ENCODE peak calls at places on chromosomes 12 and 14, in five cellular contexts. Y is Caco-2; G is CD8-positive, alpha-beta T cell; Q is RWPE1; I is neural progenitor cell. T is an unnamed sample.

GRCh38 chr12:5556033-5556614 is 124.2 kb downstream of the NTF3 start:
- DNase-seq in Q (no peak), Y (peak), I (no peak), G (no peak), T (peak)

GRCh38 chr12:115223322-115223721 is 539.3 kb upstream of the TBX3 start:
- DNase-seq in G (no peak), I (no peak), Y (no peak), Q (peak), T (no peak)

GRCh38 chr12:121811434-121812319 is 7.9 kb downstream of the SETD1B start:
- DNase-seq in Q (no peak), I (peak), Y (peak), G (peak), T (peak)

GRCh38 chr12:114041136-114041535 is 75.0 kb upstream of the RBM19 start:
- DNase-seq in I (no peak), G (no peak), Y (no peak), Q (no peak), T (no peak)

GRCh38 chr12:125004621-125005020 is 11.2 kb downstream of the BRI3BP start:
- DNase-seq in G (no peak), I (no peak), Y (no peak), Q (no peak), T (no peak)

GRCh38 chr12:128298091-128298490 is 31.1 kb downstream of the TMEM132C start:
- DNase-seq in Q (no peak), G (no peak), I (peak), Y (no peak), T (peak)

GRCh38 chr14:40684328-40684727 is 922.3 kb upstream of the LRFN5 start:
- DNase-seq in I (no peak), Q (no peak), Y (no peak), G (no peak), T (no peak)

GRCh38 chr14:63039800-63040380 is 5.4 kb downstream of the KCNH5 start:
- DNase-seq in G (no peak), I (peak), Q (peak), Y (peak), T (no peak)

GRCh38 chr12:131620520-131620919 is 90.4 kb upstream of the SFSWAP start:
- DNase-seq in I (no peak), Q (no peak), G (no peak), Y (no peak), T (peak)

GRCh38 chr14:37791384-37792036 is 196.1 kb downstream of the TTC6 start:
- DNase-seq in I (no peak), Y (no peak), G (no peak), Q (no peak), T (no peak)

GRCh38 chr12:22409071-22409951 is 74.8 kb upstream of the ST8SIA1 start:
- DNase-seq in Y (no peak), I (no peak), Q (no peak), G (peak), T (no peak)

GRCh38 chr12:94553130-94553519 is 93.5 kb upstream of the CEP83 start:
- DNase-seq in Y (no peak), G (no peak), I (no peak), Q (peak), T (no peak)

GRCh38 chr14:56125772-56126411 is 7.7 kb downstream of the PELI2 start:
- DNase-seq in Y (no peak), Q (no peak), G (no peak), I (no peak), T (no peak)

GRCh38 chr14:69539631-69540410 is 34.9 kb downstream of the CCDC177 start:
- DNase-seq in I (no peak), G (no peak), Q (no peak), Y (no peak), T (no peak)

GRCh38 chr14:61475316-61475715 is 153.9 kb downstream of the PRKCH start:
- DNase-seq in Q (peak), I (peak), G (no peak), Y (peak), T (no peak)

GRCh38 chr14:34081576-34082136 is 130.8 kb upstream of the EGLN3 start:
- DNase-seq in G (no peak), Y (peak), I (no peak), Q (peak), T (no peak)

GRCh38 chr14:64774272-64774671 is 70.0 kb downstream of the PLEKHG3 start:
- DNase-seq in Y (no peak), Q (no peak), I (no peak), G (no peak), T (no peak)
- TF ChIP-seq CTCF in Y (no peak), Q (no peak), I (no peak), G (no peak), T (no peak)

DNA sequence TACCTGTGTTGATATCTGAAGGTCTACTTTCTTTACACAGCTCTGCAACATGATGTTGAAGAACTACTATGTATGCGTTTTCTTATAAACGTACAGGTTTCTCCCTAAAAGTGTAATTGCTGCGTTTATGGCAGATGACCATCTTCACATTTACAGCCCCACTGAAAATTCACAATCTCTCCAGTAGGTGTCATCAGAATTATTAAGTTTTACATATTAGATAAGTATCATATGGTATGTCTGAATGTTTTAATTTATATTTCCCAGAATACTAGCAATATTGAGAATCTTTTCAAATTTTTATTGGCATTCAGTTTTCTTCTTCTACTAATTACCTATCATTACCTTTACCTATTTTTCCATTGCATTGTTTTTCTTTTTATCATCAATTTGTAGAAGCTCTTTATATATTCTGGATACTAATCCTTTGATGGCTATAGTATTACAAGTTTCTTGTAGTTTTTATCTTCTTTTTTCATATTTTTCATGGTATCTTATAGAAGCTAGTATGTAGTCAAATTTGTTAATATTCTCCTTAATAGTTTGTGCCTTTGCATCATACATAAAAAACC is 123.5 kb downstream of the CAPZA3 start:
- DNase-seq in Q (peak), Y (peak), I (no peak), G (no peak), T (no peak)
- TF ChIP-seq CTCF in Q (peak), Y (peak), I (peak), G (peak), T (peak)

GRCh38 chr14:74502236-74503019 is 8.9 kb downstream of the ISCA2 start:
- DNase-seq in I (peak), Y (peak), Q (no peak), G (no peak), T (peak)
- TF ChIP-seq CTCF in I (peak), Y (peak), Q (peak), G (no peak), T (peak)

GRCh38 chr12:19129486-19130223 is at the start of gene PLEKHA5:
- DNase-seq in G (peak), Y (peak), I (peak), Q (peak), T (peak)
- TF ChIP-seq CTCF in G (no peak), Y (peak), I (no peak), Q (no peak), T (no peak)

GRCh38 chr14:25042362-25043299 is 7.3 kb downstream of the STXBP6 start:
- DNase-seq in G (no peak), I (peak), Q (no peak), Y (peak), T (no peak)
- TF ChIP-seq CTCF in G (no peak), I (peak), Q (no peak), Y (peak), T (peak)